ENCODE peak calls at places on chromosomes 11 and 22, in eight cellular contexts. N is GM12891, Q is H1, G is body of pancreas, X is right lobe of liver, J is ovary, B is A549, F is Peyer's patch. S is an unnamed sample.

GRCh38 chr11:95863486-95864140 is 60.3 kb downstream of the MTMR2 start:
- DNase-seq in B (no peak), X (no peak), F (no peak), J (no peak), G (no peak), Q (no peak), N (no peak), S (no peak)

GRCh38 chr11:112113539-112114457 is 27.1 kb downstream of the SDHD start:
- DNase-seq in B (peak), N (no peak), Q (no peak), F (no peak), J (no peak), G (no peak), X (no peak), S (no peak)

GRCh38 chr11:67055812-67056211 is 835 bp upstream of the RHOD start:
- DNase-seq in X (no peak), N (no peak), J (no peak), G (peak), Q (no peak), B (no peak), F (no peak), S (no peak)

GRCh38 chr11:46291441-46292143 is 14.1 kb downstream of the CREB3L1 start:
- DNase-seq in G (no peak), B (no peak), N (no peak), F (no peak), Q (no peak), X (no peak), J (peak), S (no peak)

GRCh38 chr11:132586801-132587200 is 945.5 kb downstream of the OPCML start:
- DNase-seq in Q (no peak), J (no peak), N (no peak), G (no peak), B (no peak), X (no peak), F (no peak), S (no peak)

GRCh38 chr11:114322934-114323333 is 26.7 kb downstream of the NNMT start:
- DNase-seq in N (no peak), B (no peak), J (no peak), Q (no peak), X (no peak), F (no peak), G (no peak), S (no peak)

GRCh38 chr11:80521592-80521991 is 1080.8 kb upstream of the TENM4 start:
- DNase-seq in Q (no peak), X (no peak), N (no peak), G (no peak), B (no peak), F (no peak), J (no peak), S (no peak)

GRCh38 chr22:35317680-35318290 is 18.1 kb downstream of the TOM1 start:
- DNase-seq in J (no peak), X (no peak), F (no peak), B (no peak), G (no peak), N (no peak), Q (no peak), S (no peak)

GRCh38 chr11:134522782-134523570 is 110.9 kb upstream of the B3GAT1 start:
- DNase-seq in B (no peak), X (no peak), N (no peak), G (no peak), F (no peak), J (no peak), Q (no peak), S (no peak)

GRCh38 chr22:44729391-44730012 is 22.9 kb upstream of the ARHGAP8 start:
- DNase-seq in B (no peak), J (peak), Q (no peak), F (no peak), N (no peak), X (peak), G (peak), S (no peak)

GRCh38 chr11:111066861-111067260 is 178.7 kb upstream of the POU2AF2 start:
- DNase-seq in Q (no peak), B (no peak), N (no peak), J (no peak), F (no peak), X (no peak), G (no peak), S (no peak)

GRCh38 chr11:86047275-86047991 is 21.5 kb downstream of the PICALM start:
- DNase-seq in N (no peak), G (no peak), J (no peak), F (no peak), X (no peak), Q (no peak), B (no peak), S (no peak)

GRCh38 chr11:3166268-3167142 is 1.4 kb upstream of the OSBPL5 start:
- DNase-seq in F (peak), B (no peak), J (peak), N (peak), G (no peak), X (no peak), Q (no peak), S (no peak)

GRCh38 chr22:41762980-41763779 is 37.3 kb upstream of the CCDC134 start:
- DNase-seq in X (no peak), B (no peak), G (no peak), F (peak), J (no peak), Q (peak), N (no peak), S (no peak)

GRCh38 chr11:35879361-35879760 is 64.5 kb upstream of the LDLRAD3 start:
- DNase-seq in N (no peak), J (no peak), G (no peak), F (no peak), X (no peak), Q (no peak), B (no peak), S (no peak)

GRCh38 chr11:360326-361280 is 8.7 kb upstream of the B4GALNT4 start:
- DNase-seq in Q (no peak), J (peak), B (no peak), N (no peak), X (peak), G (no peak), F (no peak), S (no peak)

GRCh38 chr11:130488187-130489026 is 40.0 kb downstream of the ADAMTS15 start:
- DNase-seq in Q (no peak), J (no peak), N (no peak), B (no peak), X (no peak), F (no peak), G (no peak), S (no peak)

GRCh38 chr11:20035701-20036601 is 124.3 kb downstream of the DBX1 start:
- DNase-seq in J (no peak), G (no peak), Q (no peak), B (peak), F (no peak), X (peak), N (no peak), S (peak)

GRCh38 chr11:12258451-12258850 is 118.9 kb upstream of the PARVA start:
- DNase-seq in F (no peak), J (no peak), G (no peak), N (no peak), B (peak), Q (no peak), X (no peak), S (no peak)

GRCh38 chr11:73306069-73306468 is 2.0 kb upstream of the ARHGEF17 start:
- DNase-seq in G (no peak), N (no peak), B (peak), X (no peak), Q (no peak), F (no peak), J (no peak), S (no peak)

GRCh38 chr11:59625703-59626102 is 10.1 kb upstream of the OSBP start:
- DNase-seq in G (no peak), X (no peak), N (no peak), F (no peak), B (no peak), Q (no peak), J (no peak), S (no peak)

GRCh38 chr11:44761546-44761961 is 34.8 kb downstream of the TSPAN18 start:
- DNase-seq in X (no peak), J (peak), B (no peak), Q (no peak), G (no peak), N (no peak), F (no peak), S (no peak)

GRCh38 chr11:132036751-132037466 is 666.5 kb downstream of the NTM start:
- DNase-seq in B (no peak), Q (no peak), G (no peak), N (no peak), F (no peak), X (no peak), J (no peak), S (no peak)

GRCh38 chr11:69684651-69685050 is 9.5 kb upstream of the LTO1 start:
- DNase-seq in X (no peak), J (no peak), B (no peak), G (no peak), N (no peak), F (no peak), Q (no peak), S (no peak)

GRCh38 chr11:76237914-76238313 is 31.6 kb upstream of the WNT11 start:
- DNase-seq in Q (no peak), X (no peak), B (peak), N (no peak), G (no peak), J (no peak), F (no peak), S (no peak)

GRCh38 chr11:30595929-30596328 is 9.8 kb upstream of the MPPED2 start:
- DNase-seq in G (no peak), B (no peak), J (no peak), X (no peak), Q (no peak), N (no peak), F (no peak), S (no peak)

GRCh38 chr11:131066551-131066950 is 150.3 kb upstream of the SNX19 start:
- DNase-seq in J (no peak), G (no peak), X (no peak), N (no peak), B (no peak), Q (no peak), F (no peak), S (no peak)

GRCh38 chr22:35205956-35206355 is 51.3 kb upstream of the HMGXB4 start:
- DNase-seq in J (no peak), X (no peak), Q (no peak), N (no peak), G (no peak), F (no peak), B (no peak), S (no peak)

GRCh38 chr11:70509476-70509875 is 111.1 kb downstream of the CTTN start:
- DNase-seq in J (no peak), B (no peak), F (no peak), X (peak), N (no peak), G (no peak), Q (no peak), S (no peak)

GRCh38 chr11:1223346-1224108 is 661 bp downstream of the MUC5B start:
- DNase-seq in G (no peak), F (peak), J (no peak), X (peak), B (no peak), Q (no peak), N (no peak), S (no peak)

GRCh38 chr11:78397398-78397797 is 20.2 kb downstream of the GAB2 start:
- DNase-seq in N (no peak), X (no peak), F (no peak), B (no peak), Q (no peak), J (no peak), G (no peak), S (no peak)

GRCh38 chr11:75434051-75434450 is 1.0 kb upstream of the KLHL35 start:
- DNase-seq in F (no peak), B (no peak), N (no peak), J (no peak), G (no peak), Q (no peak), X (no peak), S (no peak)

GRCh38 chr11:93648168-93648567 is 13.3 kb upstream of the CEP295 start:
- DNase-seq in G (no peak), N (no peak), F (no peak), B (no peak), X (no peak), J (no peak), Q (no peak), S (no peak)
- TF ChIP-seq POLR2A in G (no peak), N (no peak), F (no peak), B (no peak), X (no peak), J (no peak), Q (no peak), S (no peak)

DNA sequence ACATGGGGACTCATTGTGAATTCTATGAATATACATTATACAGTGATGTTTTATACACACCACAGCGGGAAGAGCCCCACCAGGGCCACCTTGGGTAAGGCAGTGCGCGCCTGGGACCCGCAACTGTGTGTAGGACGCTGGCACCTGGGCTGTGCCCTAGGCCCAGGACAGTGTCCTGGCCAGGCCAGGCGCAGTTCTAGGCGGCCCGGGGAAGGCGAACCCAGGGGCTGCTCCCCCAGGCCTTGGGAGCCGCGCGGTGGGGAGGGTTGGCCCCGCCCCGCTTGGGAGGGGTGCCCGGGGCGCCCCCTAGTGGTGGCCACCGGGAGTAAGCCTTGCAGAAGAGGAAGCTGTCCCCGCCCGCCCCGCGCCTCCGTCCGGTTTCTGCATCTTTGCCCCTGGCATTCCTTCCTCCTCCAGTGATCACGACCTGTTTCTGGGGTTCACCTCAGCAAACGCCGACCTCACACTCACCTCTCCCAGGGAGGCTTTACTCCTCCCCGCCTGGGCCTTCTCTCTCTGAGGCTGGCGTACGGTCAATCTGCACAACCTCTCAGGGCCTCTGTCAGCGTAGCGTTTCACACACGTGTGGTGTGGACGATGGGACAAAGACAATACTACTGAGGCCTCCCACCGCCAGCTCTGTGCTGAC is 9.5 kb upstream of the EHD1 start:
- DNase-seq in Q (peak), J (peak), N (peak), B (peak), G (peak), F (peak), X (peak), S (peak)
- TF ChIP-seq POLR2A in Q (no peak), J (no peak), N (no peak), B (peak), G (no peak), F (peak), X (no peak), S (no peak)

GRCh38 chr11:88341852-88342251 is 4.3 kb upstream of the CTSC start:
- DNase-seq in J (no peak), N (no peak), Q (no peak), G (no peak), B (no peak), F (no peak), X (no peak), S (no peak)

GRCh38 chr11:88337342-88338222 is at the start of gene CTSC:
- DNase-seq in B (peak), N (peak), G (peak), Q (peak), X (peak), F (peak), J (peak), S (peak)

GRCh38 chr11:88335284-88335683 is 2.3 kb downstream of the CTSC start:
- DNase-seq in N (no peak), X (no peak), F (no peak), J (no peak), B (no peak), G (no peak), Q (no peak), S (no peak)

GRCh38 chr11:88340366-88340930 is 2.9 kb upstream of the CTSC start:
- DNase-seq in J (no peak), Q (no peak), F (no peak), X (no peak), N (no peak), B (no peak), G (no peak), S (no peak)

DNA sequence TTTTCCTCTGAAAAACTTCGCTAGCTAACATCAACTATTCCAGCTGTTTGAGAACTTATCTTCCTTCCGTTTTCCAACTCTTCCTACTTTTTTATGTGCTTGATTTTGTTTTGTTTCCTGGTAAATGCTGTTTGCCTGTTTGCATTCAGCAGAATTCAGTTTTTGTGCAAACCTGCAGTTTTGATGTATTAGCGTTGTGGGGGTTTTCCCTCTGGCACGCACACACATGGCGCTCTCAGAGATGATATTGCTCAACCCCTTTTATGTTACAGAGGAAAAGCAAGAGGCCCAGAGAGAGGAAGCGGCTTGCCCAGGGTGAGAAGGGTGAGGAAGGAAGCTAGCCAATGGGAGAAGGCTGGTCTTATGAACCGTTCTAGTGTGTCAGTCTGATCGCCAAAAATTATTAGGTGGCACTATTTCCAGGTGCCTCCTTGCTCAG is 706 bp upstream of the CTSC start:
- DNase-seq in J (peak), N (no peak), Q (no peak), X (peak), B (peak), F (peak), G (peak), S (peak)
- TF ChIP-seq POLR2A in J (no peak), N (peak), Q (no peak), X (no peak), B (no peak), F (no peak), G (no peak), S (no peak)

DNA sequence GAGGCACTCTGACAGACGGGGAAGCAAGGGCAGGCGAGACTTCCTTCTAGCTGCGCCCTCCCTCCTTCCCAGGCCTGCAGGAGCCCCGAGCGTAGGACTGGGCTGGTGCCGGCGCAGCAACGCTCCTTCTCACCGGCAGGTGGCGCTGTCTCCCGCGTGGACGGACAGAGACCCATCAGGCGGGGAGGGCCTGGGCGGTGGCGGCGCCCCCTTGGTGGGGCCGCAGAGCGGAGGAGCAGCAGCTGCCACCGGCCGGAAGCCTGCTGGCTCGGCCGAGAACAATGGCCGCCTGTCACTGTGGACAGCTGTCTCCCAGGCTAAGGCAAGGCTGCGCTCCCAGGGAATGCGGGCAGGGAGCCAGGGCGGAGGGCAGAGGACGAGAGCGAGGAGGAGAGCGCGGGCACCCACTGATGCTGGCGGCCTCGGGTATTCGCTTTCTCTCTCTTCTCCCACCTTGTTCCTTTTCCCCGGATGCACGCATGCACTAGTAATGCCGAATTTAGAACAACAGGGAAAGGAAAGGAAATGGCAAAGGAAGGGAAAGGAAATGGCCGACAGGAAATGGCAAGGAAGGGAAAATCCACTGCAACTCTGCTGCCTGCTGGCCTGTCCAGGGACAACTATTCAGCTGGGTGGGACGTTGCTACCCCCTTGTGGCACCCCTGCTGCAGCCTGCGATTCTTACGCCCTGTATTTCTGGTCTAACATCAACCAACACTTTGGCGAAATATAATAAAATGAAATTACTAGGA is 14.4 kb downstream of the PPM1F start:
- DNase-seq in J (peak), G (peak), F (peak), Q (peak), N (peak), X (peak), B (peak), S (peak)
- TF ChIP-seq POLR2A in J (no peak), G (peak), F (no peak), Q (no peak), N (peak), X (peak), B (peak), S (peak)

DNA sequence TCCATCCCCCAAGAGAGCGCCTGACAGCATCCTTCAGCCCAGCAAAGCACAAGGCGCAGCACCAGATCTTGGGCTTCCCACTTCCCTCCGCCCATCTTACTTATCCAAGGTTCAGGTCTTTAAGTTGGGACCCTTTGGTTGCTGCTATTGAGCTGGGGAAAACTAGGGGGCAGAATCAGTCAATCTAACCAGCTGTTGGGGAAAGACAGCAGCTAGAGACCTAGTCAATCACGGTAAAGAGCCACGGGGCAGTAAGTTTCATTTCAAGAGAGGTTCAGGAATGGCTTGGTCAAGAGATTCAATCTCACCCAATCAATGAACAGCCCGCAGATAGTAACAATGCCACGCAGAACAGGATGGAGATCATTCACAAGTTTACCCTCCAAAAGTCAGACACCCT is 1.7 kb downstream of the ABTB2 start:
- DNase-seq in N (no peak), G (no peak), F (no peak), J (no peak), B (no peak), Q (no peak), X (no peak), S (no peak)
- TF ChIP-seq POLR2A in N (no peak), G (no peak), F (no peak), J (no peak), B (no peak), Q (no peak), X (no peak), S (no peak)

DNA sequence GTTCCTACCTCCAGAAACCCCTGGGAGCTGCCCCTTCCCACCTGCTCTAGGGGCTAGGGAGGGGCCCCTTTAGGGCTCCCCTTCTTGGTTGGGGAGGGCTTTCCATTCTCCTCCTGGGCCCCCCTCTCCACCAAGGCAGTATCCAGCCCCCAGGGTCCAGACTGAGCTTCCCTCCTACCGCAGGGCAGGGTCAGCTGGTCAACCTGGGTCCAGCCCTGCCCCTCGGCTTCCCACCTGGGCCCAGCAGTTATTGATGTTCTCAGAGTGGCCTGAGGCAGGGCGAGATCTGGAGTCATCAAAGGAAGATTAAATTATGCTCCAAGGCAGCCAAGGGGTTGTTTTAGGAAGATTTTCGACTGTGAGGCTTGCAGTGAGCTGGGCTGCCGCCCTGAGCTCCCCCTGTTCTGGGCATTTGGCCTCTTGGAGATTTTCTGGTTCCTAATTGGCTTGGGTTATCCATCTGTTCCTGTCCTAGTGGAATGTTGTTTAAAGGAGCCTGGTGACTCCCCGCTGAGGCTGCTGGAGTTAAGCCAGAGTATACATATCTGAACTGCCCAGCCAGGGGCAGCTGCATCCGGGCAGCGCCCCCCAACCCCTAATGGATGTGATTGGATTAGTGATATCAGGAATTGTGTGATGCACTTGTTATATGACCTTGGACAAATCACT is 1.8 kb upstream of the SLC22A8 start:
- DNase-seq in J (no peak), Q (no peak), F (no peak), X (no peak), N (no peak), G (no peak), B (no peak), S (peak)
- TF ChIP-seq POLR2A in J (no peak), Q (no peak), F (no peak), X (no peak), N (no peak), G (no peak), B (no peak), S (no peak)

GRCh38 chr11:125412509-125412908 is 83.6 kb downstream of the FEZ1 start:
- DNase-seq in N (no peak), X (no peak), G (no peak), B (no peak), J (no peak), Q (no peak), F (no peak), S (no peak)
- TF ChIP-seq POLR2A in N (no peak), X (no peak), G (no peak), B (no peak), J (no peak), Q (no peak), F (no peak), S (no peak)

S was measured in H54.